ENCODE peak calls at places on chromosomes 3 and 15, in four cellular contexts. P is dorsolateral prefrontal cortex, I is heart left ventricle, Y is Calu3. R is an unnamed sample.

GRCh38 chr15:38164061-38164460 is 88.6 kb upstream of the SPRED1 start:
- DNase-seq in P (no peak), I (no peak), Y (no peak), R (no peak)

GRCh38 chr15:98657721-98658120 is 9.4 kb downstream of the IGF1R start:
- DNase-seq in P (no peak), I (no peak), Y (no peak), R (no peak)

GRCh38 chr3:184700759-184701158 is 11.1 kb downstream of the MAGEF1 start:
- DNase-seq in P (no peak), I (no peak), Y (no peak), R (no peak)

GRCh38 chr3:15498461-15499214 is 22.9 kb downstream of the COLQ start:
- DNase-seq in P (no peak), I (no peak), Y (no peak), R (no peak)

GRCh38 chr15:99176757-99177156 is 71.9 kb downstream of the SYNM start:
- DNase-seq in P (no peak), I (no peak), Y (no peak), R (no peak)

GRCh38 chr15:40449275-40449674 is 8.5 kb downstream of the BAHD1 start:
- DNase-seq in P (no peak), I (no peak), Y (no peak), R (no peak)

GRCh38 chr3:16490062-16490641 is 23.3 kb downstream of the RFTN1 start:
- DNase-seq in P (no peak), I (no peak), Y (no peak), R (no peak)

GRCh38 chr15:39786444-39787056 is 3.9 kb upstream of the FSIP1 start:
- DNase-seq in P (no peak), I (no peak), Y (peak), R (no peak)

GRCh38 chr3:139353920-139354556 is 10.2 kb downstream of the MRPS22 start:
- DNase-seq in P (no peak), I (no peak), Y (peak), R (peak)

GRCh38 chr15:47431501-47431900 is 285.8 kb upstream of the SEMA6D start:
- DNase-seq in P (no peak), I (no peak), Y (no peak), R (no peak)

GRCh38 chr15:91866371-91866905 is 12.9 kb downstream of the SLCO3A1 start:
- DNase-seq in P (no peak), I (no peak), Y (peak), R (no peak)

GRCh38 chr3:49238274-49239127 is 38.5 kb downstream of the C3orf62 start:
- DNase-seq in P (no peak), I (peak), Y (no peak), R (no peak)

GRCh38 chr15:89827821-89828220 is 13.2 kb upstream of the ANPEP start:
- DNase-seq in P (no peak), I (no peak), Y (no peak), R (no peak)

GRCh38 chr3:141851411-141851810 is 25.0 kb upstream of the ATP1B3 start:
- DNase-seq in P (no peak), I (peak), Y (peak), R (no peak)

GRCh38 chr3:100838157-100838556 is 128.9 kb downstream of the TFG start:
- DNase-seq in P (no peak), I (no peak), Y (no peak), R (no peak)

GRCh38 chr3:102078864-102079808 is 229.8 kb downstream of the NFKBIZ start:
- DNase-seq in P (no peak), I (no peak), Y (peak), R (no peak)

GRCh38 chr3:155981669-155982068 is 111.2 kb downstream of the GMPS start:
- DNase-seq in P (no peak), I (no peak), Y (no peak), R (no peak)

GRCh38 chr3:53643757-53644156 is 149.3 kb downstream of the CACNA1D start:
- DNase-seq in P (no peak), I (no peak), Y (no peak), R (no peak)

GRCh38 chr3:72144773-72145505 is 360.0 kb upstream of the PROK2 start:
- DNase-seq in P (no peak), I (peak), Y (no peak), R (no peak)

GRCh38 chr3:126998728-126999127 is 15.8 kb downstream of the PLXNA1 start:
- DNase-seq in P (no peak), I (no peak), Y (peak), R (no peak)

GRCh38 chr3:15327941-15328340 is 4.4 kb downstream of the SH3BP5 start:
- DNase-seq in P (no peak), I (peak), Y (no peak), R (no peak)

GRCh38 chr3:33174095-33174494 is 44.5 kb downstream of the SUSD5 start:
- DNase-seq in P (no peak), I (no peak), Y (no peak), R (no peak)

GRCh38 chr15:62248277-62248974 is 83.3 kb upstream of the C2CD4B start:
- DNase-seq in P (no peak), I (no peak), Y (peak), R (no peak)

GRCh38 chr3:15983232-15983631 is 185.5 kb upstream of the ANKRD28 start:
- DNase-seq in P (no peak), I (no peak), Y (no peak), R (no peak)

GRCh38 chr15:61034793-61035710 is 194.1 kb downstream of the RORA start:
- DNase-seq in P (no peak), I (no peak), Y (no peak), R (no peak)

GRCh38 chr3:23600178-23600577 is 205.6 kb upstream of the UBE2E1 start:
- DNase-seq in P (no peak), I (no peak), Y (peak), R (no peak)

GRCh38 chr15:44790215-44790614 is 53.9 kb downstream of the TRIM69 start:
- DNase-seq in P (no peak), I (peak), Y (no peak), R (no peak)

GRCh38 chr3:159634414-159634813 is 354.2 kb upstream of the IL12A start:
- DNase-seq in P (no peak), I (no peak), Y (no peak), R (no peak)

GRCh38 chr3:159859424-159859823 is 129.2 kb upstream of the IL12A start:
- DNase-seq in P (no peak), I (no peak), Y (no peak), R (no peak)

GRCh38 chr3:174170248-174170647 is 688.9 kb upstream of the NAALADL2 start:
- DNase-seq in P (no peak), I (no peak), Y (no peak), R (no peak)

GRCh38 chr15:41205315-41205714 is 25.2 kb downstream of the EXD1 start:
- DNase-seq in P (no peak), I (no peak), Y (no peak), R (no peak)

GRCh38 chr15:66779331-66780009 is 77.4 kb downstream of the SMAD6 start:
- DNase-seq in P (no peak), I (no peak), Y (no peak), R (no peak)

GRCh38 chr3:54831091-54831490 is 96.8 kb downstream of the LRTM1 start:
- DNase-seq in P (no peak), I (no peak), Y (no peak), R (no peak)

GRCh38 chr3:116263842-116264545 is 181.3 kb downstream of the LSAMP start:
- DNase-seq in P (no peak), I (no peak), Y (no peak), R (no peak)

GRCh38 chr3:47456984-47457383 is 18.8 kb downstream of the SCAP start:
- DNase-seq in P (no peak), I (no peak), Y (no peak), R (no peak)

GRCh38 chr3:49671291-49672288 is 2.6 kb upstream of the APEH start:
- DNase-seq in P (peak), I (peak), Y (peak), R (peak)

GRCh38 chr15:91431041-91431715 is 331.1 kb downstream of the SV2B start:
- DNase-seq in P (no peak), I (no peak), Y (peak), R (no peak)

GRCh38 chr3:72329354-72329753 is 518.9 kb downstream of the SHQ1 start:
- DNase-seq in P (peak), I (peak), Y (no peak), R (no peak)

GRCh38 chr3:55968331-55968730 is 481.2 kb upstream of the WNT5A start:
- DNase-seq in P (no peak), I (no peak), Y (no peak), R (no peak)

GRCh38 chr15:96860746-96861145 is 530.2 kb downstream of the NR2F2 start:
- DNase-seq in P (no peak), I (no peak), Y (no peak), R (no peak)

DNA sequence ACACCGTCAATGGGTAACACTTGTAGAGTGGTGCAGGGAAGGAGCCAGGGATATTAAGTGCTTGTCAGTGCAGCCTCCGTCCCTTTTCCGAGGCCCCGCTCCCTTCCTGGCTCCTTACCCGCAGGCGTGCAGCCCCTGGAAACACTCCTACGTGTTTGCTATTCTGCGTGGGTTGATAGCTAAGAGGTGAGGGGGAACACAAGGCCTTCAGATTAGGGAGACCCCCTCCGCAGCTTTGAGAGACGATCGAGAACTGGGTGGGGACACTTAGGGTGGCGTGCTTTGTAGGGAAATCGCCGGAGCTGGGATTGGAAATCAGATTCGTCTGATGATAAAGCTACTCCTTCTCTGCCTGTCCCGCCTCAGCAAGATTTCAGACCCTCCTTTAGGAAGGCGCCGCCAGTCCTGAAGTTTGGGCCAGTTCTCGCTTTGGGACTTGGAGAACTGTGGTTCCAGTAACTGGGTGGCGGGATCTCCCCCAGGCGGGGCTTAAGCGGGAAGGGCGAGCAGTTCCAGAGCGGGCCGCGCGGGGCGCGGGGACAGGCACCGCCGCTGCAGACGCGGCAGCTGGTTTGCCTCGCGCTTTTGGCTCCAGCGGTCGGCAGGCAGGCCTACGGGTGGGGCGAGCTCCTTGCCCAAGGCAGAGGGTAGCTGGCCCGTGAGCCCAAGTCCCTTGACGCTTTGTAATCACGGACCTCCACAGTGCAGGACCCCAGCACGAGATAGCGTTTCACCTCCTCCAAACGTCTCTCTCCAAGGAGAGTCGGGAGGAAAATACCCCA is 8.0 kb upstream of the FAM107A start:
- DNase-seq in P (peak), I (peak), Y (peak), R (peak)
- TF ChIP-seq CTCF in P (peak), I (peak), Y (peak), R (peak)

GRCh38 chr3:79366414-79366813 is 401.4 kb downstream of the ROBO1 start:
- DNase-seq in P (no peak), I (no peak), Y (no peak), R (no peak)

GRCh38 chr3:79367803-79368202 is 400.0 kb downstream of the ROBO1 start:
- DNase-seq in P (no peak), I (no peak), Y (no peak), R (no peak)

GRCh38 chr3:79368403-79368802 is 399.4 kb downstream of the ROBO1 start:
- DNase-seq in P (no peak), I (no peak), Y (no peak), R (no peak)

GRCh38 chr3:79367066-79367465 is 400.7 kb downstream of the ROBO1 start:
- DNase-seq in P (no peak), I (no peak), Y (no peak), R (no peak)

GRCh38 chr3:79369306-79369705 is 398.5 kb downstream of the ROBO1 start:
- DNase-seq in P (no peak), I (no peak), Y (no peak), R (no peak)
- TF ChIP-seq CTCF in P (no peak), I (no peak), Y (no peak), R (peak)

GRCh38 chr15:75659141-75659771 is 11.5 kb downstream of the SNX33 start:
- DNase-seq in P (no peak), I (peak), Y (no peak), R (no peak)

GRCh38 chr15:75662823-75663519 is 15.3 kb downstream of the SNX33 start:
- DNase-seq in P (no peak), I (no peak), Y (no peak), R (no peak)

GRCh38 chr15:75661779-75662140 is 14.0 kb downstream of the SNX33 start:
- DNase-seq in P (no peak), I (no peak), Y (no peak), R (no peak)

GRCh38 chr15:75659928-75660645 is 12.4 kb downstream of the SNX33 start:
- DNase-seq in P (no peak), I (no peak), Y (no peak), R (no peak)

DNA sequence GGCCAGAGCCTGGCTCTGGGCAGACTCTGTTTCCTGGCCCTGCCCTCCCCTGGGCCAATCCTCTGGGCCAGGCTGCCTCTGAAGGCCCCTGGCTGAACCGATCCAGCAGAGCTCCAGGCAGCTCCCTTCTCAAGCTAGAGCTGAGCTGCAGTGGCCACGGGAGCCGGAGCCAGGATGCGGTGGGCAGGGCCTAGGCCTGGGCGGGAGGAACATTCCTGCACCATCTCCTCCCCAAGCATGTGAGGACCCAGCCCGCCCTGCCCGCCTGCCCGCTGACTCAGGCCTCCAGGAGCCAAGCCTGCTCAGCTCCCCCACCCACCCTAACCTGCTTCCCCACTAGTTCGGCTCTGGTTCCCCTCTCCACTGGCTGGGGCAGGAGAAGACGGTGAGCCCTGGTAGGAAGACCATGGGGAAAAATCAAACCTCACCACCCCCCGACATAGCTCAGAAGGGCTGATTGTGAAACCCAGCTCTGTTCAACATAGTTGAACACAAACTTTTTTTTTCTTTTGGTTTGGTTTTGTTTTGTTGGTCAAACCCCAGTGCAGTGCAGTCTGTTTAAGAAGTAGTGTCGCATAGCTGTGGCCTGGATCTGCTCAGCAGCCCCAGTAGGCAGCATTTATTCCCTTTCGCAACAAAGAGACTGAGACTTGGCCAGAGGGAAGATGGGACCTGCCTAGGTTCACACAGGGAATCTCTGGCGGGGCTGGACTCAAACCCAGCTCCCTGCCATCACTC is 13.5 kb downstream of the SNX33 start:
- DNase-seq in P (no peak), I (peak), Y (peak), R (no peak)
- TF ChIP-seq CTCF in P (no peak), I (no peak), Y (no peak), R (no peak)

DNA sequence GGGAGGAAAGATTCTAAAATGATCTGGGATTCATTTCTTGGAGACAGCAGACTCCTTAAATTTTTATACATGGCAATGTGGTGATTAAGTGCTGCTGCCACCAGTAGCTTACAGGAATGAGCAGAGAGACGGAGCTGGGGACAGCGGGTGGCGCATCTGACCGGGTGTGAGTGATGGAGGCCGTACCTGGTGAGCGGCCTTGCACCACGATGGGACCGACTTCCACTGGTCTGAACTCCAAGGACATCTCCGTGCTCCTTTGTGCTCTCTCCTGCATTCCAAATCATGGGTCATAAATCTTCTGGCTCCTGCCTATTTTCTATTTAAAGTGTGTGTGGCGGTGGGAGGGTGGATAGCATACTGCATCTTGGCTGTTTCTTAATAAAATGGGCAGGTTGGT is 262.6 kb downstream of the ABHD5 start:
- DNase-seq in P (no peak), I (no peak), Y (no peak), R (no peak)
- TF ChIP-seq CTCF in P (no peak), I (no peak), Y (no peak), R (no peak)

DNA sequence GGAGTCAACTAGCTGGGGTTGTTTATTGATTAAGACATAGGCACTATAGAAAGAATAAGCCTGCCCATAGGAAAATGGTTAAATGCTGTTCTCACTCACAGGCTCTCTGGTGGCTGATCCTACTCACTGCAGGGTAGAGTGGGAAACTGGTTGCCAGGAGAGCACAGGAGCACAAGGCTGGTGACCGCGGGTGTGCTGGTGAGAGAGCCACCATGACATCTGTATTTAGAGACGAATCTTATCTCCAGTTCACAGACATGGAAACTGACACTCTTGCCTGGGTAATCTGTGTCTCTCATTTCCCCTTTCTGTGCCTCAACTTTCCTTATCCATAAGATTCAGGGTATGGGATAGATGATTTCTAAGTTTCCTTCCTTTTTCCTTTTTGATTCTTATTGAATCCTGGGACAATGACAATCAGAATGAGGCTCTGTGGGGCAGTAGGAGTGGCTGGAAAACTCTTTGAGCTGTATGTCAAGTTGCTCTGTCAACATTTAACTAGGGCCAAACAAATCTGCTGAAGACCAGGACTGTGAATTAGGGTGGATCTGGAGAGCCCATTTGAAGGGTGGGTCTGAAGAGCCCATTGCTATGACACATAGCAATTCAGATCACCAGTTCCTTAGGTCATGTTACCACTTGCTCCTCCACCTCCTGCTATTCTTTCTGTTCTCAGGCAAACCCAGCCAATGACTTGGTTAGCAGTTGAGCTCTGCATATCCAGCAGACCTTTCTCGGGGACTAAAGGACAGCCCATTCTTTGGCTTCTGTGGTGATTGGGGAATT is 286.1 kb upstream of the TBL1XR1 start:
- DNase-seq in P (no peak), I (no peak), Y (peak), R (no peak)
- TF ChIP-seq CTCF in P (peak), I (no peak), Y (no peak), R (peak)

DNA sequence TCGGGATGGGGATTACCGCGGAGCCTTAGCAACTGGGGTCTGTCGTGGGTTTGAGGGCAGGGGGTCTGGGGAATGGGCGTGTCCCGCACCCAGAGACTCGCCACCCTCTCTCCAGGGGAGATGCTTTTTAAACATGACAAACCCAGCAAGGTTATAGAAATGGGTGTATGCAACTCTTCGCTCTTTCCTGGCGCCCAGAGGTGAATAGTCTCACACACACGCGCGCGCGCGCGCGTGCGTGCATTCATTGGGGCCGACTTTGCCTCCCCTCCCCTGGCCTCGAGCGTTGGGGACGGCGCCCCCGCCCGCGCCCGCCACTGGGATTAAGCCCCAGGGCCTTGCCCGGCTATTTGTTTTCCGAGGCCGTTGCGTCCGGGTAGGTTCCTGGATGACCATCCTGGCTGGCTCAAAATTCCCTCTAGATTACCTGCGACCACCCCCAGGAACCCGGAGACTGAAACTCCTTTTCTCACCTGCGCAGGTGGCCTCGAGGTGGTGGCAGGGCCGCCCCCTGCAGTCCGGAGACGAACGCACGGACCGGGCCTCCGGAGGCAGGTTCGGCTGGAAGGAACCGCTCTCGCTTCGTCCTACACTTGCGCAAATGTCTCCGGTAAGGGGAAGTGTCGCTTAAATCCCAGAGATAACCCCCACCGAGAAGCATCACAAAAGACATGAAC is 777 bp downstream of the GPR160 start:
- DNase-seq in P (no peak), I (no peak), Y (peak), R (no peak)
- TF ChIP-seq CTCF in P (no peak), I (no peak), Y (peak), R (peak)

R was measured in neural crest cell.